ENCODE peak calls at places on chromosomes 2 and 18, in five cellular contexts. O is tibial artery; D is activated CD4-positive, alpha-beta T cell treated with anti-CD3 and anti-CD28 coated beads for 36 hours; B is mucosa of gallbladder; V is ovary. R is an unnamed sample.
A peak's percentile ranks its signal among the peaks of the same experiment; 100 is the strongest.

GRCh38 chr2:105384216-105384615 is 14.6 kb downstream of the FHL2 start:
- DNase-seq in O (no peak), D (no peak), V (no peak), B (no peak), R (no peak)

GRCh38 chr2:237258146-237258545 is 155.8 kb downstream of the COL6A3 start:
- DNase-seq in V (peak; percentile 42), O (no peak), D (no peak), B (no peak), R (no peak)

GRCh38 chr2:113073325-113073834 is 5.6 kb downstream of the IL1F10 start:
- DNase-seq in O (no peak), D (no peak), B (no peak), V (no peak), R (no peak)

GRCh38 chr18:10455726-10456453 is 1.5 kb downstream of the APCDD1 start:
- DNase-seq in D (no peak), O (no peak), V (no peak), B (no peak), R (no peak)

GRCh38 chr2:62505649-62506420 is at the start of gene TMEM17:
- DNase-seq in V (peak; percentile 95), B (peak; percentile 93), D (peak; percentile 62), O (peak; percentile 90), R (peak; percentile 95)

GRCh38 chr2:100986157-100986556 is 15.9 kb upstream of the RPL31 start:
- DNase-seq in B (no peak), V (no peak), O (no peak), D (no peak), R (no peak)

GRCh38 chr2:190382851-190383250 is 25.3 kb upstream of the MFSD6 start:
- DNase-seq in B (peak; percentile 41), D (peak; percentile 36), V (no peak), O (no peak), R (no peak)

GRCh38 chr2:17195016-17195415 is 323.2 kb downstream of the RAD51AP2 start:
- DNase-seq in D (no peak), B (no peak), O (no peak), V (no peak), R (no peak)

GRCh38 chr2:96839288-96839874 is 4.4 kb downstream of the ANKRD23 start:
- DNase-seq in B (peak; percentile 75), V (peak; percentile 28), D (peak; percentile 89), O (no peak), R (peak; percentile 74)

GRCh38 chr2:140627136-140627535 is 1503.7 kb downstream of the LRP1B start:
- DNase-seq in D (no peak), V (no peak), O (no peak), B (no peak), R (no peak)

GRCh38 chr2:69126341-69126740 is 113.4 kb downstream of the ANTXR1 start:
- DNase-seq in V (no peak), D (no peak), B (no peak), O (no peak), R (no peak)

GRCh38 chr2:69166812-69167468 is 154.0 kb downstream of the ANTXR1 start:
- DNase-seq in D (no peak), O (peak; percentile 42), V (no peak), B (no peak), R (peak; percentile 46)

GRCh38 chr2:158502984-158503383 is 46.2 kb downstream of the PKP4 start:
- DNase-seq in O (no peak), B (no peak), D (no peak), V (no peak), R (no peak)

GRCh38 chr2:165877565-165878550 is 75.7 kb downstream of the TTC21B start:
- DNase-seq in B (no peak), V (no peak), D (peak; percentile 24), O (no peak), R (no peak)

GRCh38 chr18:55869965-55870585 is 282.1 kb upstream of the TCF4 start:
- DNase-seq in O (peak; percentile 62), B (no peak), D (no peak), V (peak; percentile 22), R (peak; percentile 38)

GRCh38 chr2:127158614-127159290 is 51.8 kb upstream of the BIN1 start:
- DNase-seq in O (no peak), D (no peak), V (no peak), B (no peak), R (no peak)

GRCh38 chr2:8954990-8955389 is 48.5 kb downstream of the MBOAT2 start:
- DNase-seq in O (no peak), V (no peak), B (no peak), D (no peak), R (no peak)

GRCh38 chr2:202023198-202023903 is 10.3 kb upstream of the FZD7 start:
- DNase-seq in V (no peak), D (no peak), B (no peak), O (no peak), R (no peak)

GRCh38 chr2:157895531-157895930 is 19.4 kb upstream of the ACVR1 start:
- DNase-seq in O (no peak), V (no peak), D (peak; percentile 50), B (no peak), R (no peak)

GRCh38 chr18:3814840-3815239 is 364.9 kb downstream of the TGIF1 start:
- DNase-seq in B (no peak), O (no peak), V (no peak), D (no peak), R (no peak)

GRCh38 chr2:105575626-105576025 is 169.1 kb upstream of the NCK2 start:
- DNase-seq in V (no peak), B (no peak), O (no peak), D (no peak), R (no peak)

GRCh38 chr2:66173635-66174034 is 261.3 kb upstream of the MEIS1 start:
- DNase-seq in D (no peak), V (no peak), O (no peak), B (no peak), R (no peak)

GRCh38 chr2:152415231-152415642 is 80.3 kb downstream of the FMNL2 start:
- DNase-seq in O (no peak), D (peak; percentile 70), B (no peak), V (no peak), R (no peak)

GRCh38 chr18:3773303-3773702 is 323.3 kb downstream of the TGIF1 start:
- DNase-seq in D (no peak), B (peak; percentile 54), O (no peak), V (no peak), R (no peak)

GRCh38 chr2:9649261-9649660 is 18.5 kb upstream of the YWHAQ start:
- DNase-seq in V (no peak), B (no peak), D (no peak), O (no peak), R (no peak)

GRCh38 chr2:187552959-187553681 is 1.1 kb downstream of the TFPI start:
- DNase-seq in V (no peak), B (no peak), O (no peak), D (no peak), R (no peak)

GRCh38 chr2:28471214-28471613 is 24.6 kb upstream of the PLB1 start:
- DNase-seq in D (no peak), V (no peak), O (no peak), B (no peak), R (no peak)

GRCh38 chr2:152036611-152037469 is 62.0 kb downstream of the CACNB4 start:
- DNase-seq in D (peak; percentile 77), B (peak; percentile 74), O (peak; percentile 81), V (peak; percentile 50), R (peak; percentile 42)

GRCh38 chr2:230614913-230615332 is 97.7 kb upstream of the CAB39 start:
- DNase-seq in O (no peak), B (no peak), D (peak; percentile 82), V (no peak), R (no peak)

GRCh38 chr2:139359818-139360217 is 579.6 kb upstream of the NXPH2 start:
- DNase-seq in D (no peak), B (no peak), O (no peak), V (no peak), R (no peak)

GRCh38 chr2:201996006-201996405 is 37.6 kb upstream of the FZD7 start:
- DNase-seq in V (no peak), O (no peak), D (no peak), B (no peak), R (no peak)

GRCh38 chr2:11446733-11447248 is 19.2 kb downstream of the E2F6 start:
- DNase-seq in V (peak; percentile 50), O (peak; percentile 35), D (peak; percentile 62), B (peak; percentile 51), R (peak; percentile 33)

GRCh38 chr2:231360401-231360800 is 35.1 kb upstream of the B3GNT7 start:
- DNase-seq in D (no peak), O (no peak), V (no peak), B (no peak), R (peak; percentile 60)

GRCh38 chr2:49770919-49771318 is 616.6 kb upstream of the FSHR start:
- DNase-seq in V (no peak), O (no peak), D (peak; percentile 21), B (peak; percentile 28), R (peak; percentile 47)

GRCh38 chr2:202612145-202612544 is 22.6 kb upstream of the FAM117B start:
- DNase-seq in O (no peak), B (no peak), V (no peak), D (no peak), R (no peak)

GRCh38 chr18:70322928-70323327 is 34.1 kb downstream of the SOCS6 start:
- DNase-seq in O (no peak), V (no peak), B (no peak), D (no peak), R (no peak)

GRCh38 chr2:237196866-237197618 is 111.4 kb downstream of the COPS8 start:
- DNase-seq in V (no peak), B (no peak), D (no peak), O (no peak), R (no peak)

R was measured in left ventricle myocardium superior.